ENCODE peak calls at places on chromosomes 5 and 9, in five cellular contexts. P, E, Z, V and M are unnamed samples. For H3K9me3, the result is how much of the 10 kb centered on the place peaks cover.

GRCh38 chr9:133876836-133877235 is 115.3 kb downstream of the VAV2 start:
- DNase-seq in V (no peak), E (no peak), P (no peak), Z (no peak), M (no peak)

GRCh38 chr5:15938961-15939360 is 240.6 kb downstream of the MARCHF11 start:
- DNase-seq in E (no peak), V (no peak), Z (no peak), P (no peak), M (no peak)

GRCh38 chr9:123925161-123925560 is 4.8 kb downstream of the DENND1A start:
- DNase-seq in Z (no peak), V (no peak), P (no peak), E (no peak), M (no peak)

GRCh38 chr9:129587487-129588262 is 33.2 kb downstream of the C9orf50 start:
- DNase-seq in Z (no peak), V (no peak), E (no peak), P (no peak), M (no peak)

GRCh38 chr5:143062379-143062778 is 292.2 kb downstream of the ARHGAP26 start:
- DNase-seq in Z (no peak), E (no peak), V (no peak), P (no peak), M (no peak)

GRCh38 chr5:53256746-53257145 is 147.2 kb upstream of the MOCS2 start:
- DNase-seq in Z (no peak), P (no peak), V (no peak), E (no peak), M (no peak)

GRCh38 chr5:170570492-170570891 is 66.7 kb downstream of the KCNIP1 start:
- DNase-seq in V (no peak), E (no peak), P (no peak), Z (no peak), M (no peak)

GRCh38 chr5:66666778-66667177 is 70.6 kb downstream of the MAST4 start:
- DNase-seq in P (no peak), V (peak), E (no peak), Z (no peak), M (no peak)

GRCh38 chr9:105557804-105558610 is at the start of gene FKTN:
- DNase-seq in E (peak), V (peak), Z (peak), P (peak), M (peak)

GRCh38 chr9:36306481-36307306 is 48.4 kb upstream of the GNE start:
- DNase-seq in P (no peak), V (no peak), E (no peak), Z (no peak), M (no peak)

GRCh38 chr5:32276173-32276853 is 36.4 kb downstream of the MTMR12 start:
- DNase-seq in P (no peak), E (no peak), Z (no peak), V (peak), M (no peak)

GRCh38 chr5:29351170-29351569 is 1842.3 kb upstream of the CDH6 start:
- DNase-seq in Z (no peak), E (no peak), P (no peak), V (no peak), M (no peak)

GRCh38 chr9:974064-974992 is 2.1 kb upstream of the DMRT3 start:
- DNase-seq in P (no peak), Z (no peak), E (no peak), V (no peak), M (no peak)

GRCh38 chr5:180343846-180344327 is 9.2 kb downstream of the GFPT2 start:
- DNase-seq in P (no peak), E (no peak), V (no peak), Z (no peak), M (no peak)

GRCh38 chr9:129105857-129106694 is 4.5 kb downstream of the CRAT start:
- DNase-seq in Z (no peak), P (no peak), V (no peak), E (no peak), M (no peak)

GRCh38 chr9:89674667-89675402 is 70.0 kb downstream of the GADD45G start:
- DNase-seq in Z (no peak), E (no peak), P (no peak), V (no peak), M (no peak)

GRCh38 chr5:132019857-132020555 is 8.5 kb upstream of the ACSL6 start:
- DNase-seq in V (no peak), Z (peak), P (peak), E (no peak), M (peak)

GRCh38 chr5:14767942-14768837 is 103.4 kb downstream of the ANKH start:
- DNase-seq in V (no peak), P (no peak), Z (no peak), E (no peak), M (no peak)

GRCh38 chr5:52010430-52010829 is 627.2 kb downstream of the ISL1 start:
- DNase-seq in V (no peak), Z (no peak), E (no peak), P (no peak), M (no peak)

GRCh38 chr5:156149203-156149602 is 177.8 kb upstream of the SGCD start:
- DNase-seq in Z (no peak), P (no peak), E (no peak), V (no peak), M (no peak)

GRCh38 chr9:120412425-120412951 is 167.5 kb downstream of the CDK5RAP2 start:
- DNase-seq in Z (no peak), V (no peak), E (no peak), P (no peak), M (no peak)

GRCh38 chr5:151770383-151771258 is 1.1 kb upstream of the G3BP1 start:
- DNase-seq in P (peak), V (peak), E (peak), Z (no peak), M (peak)

GRCh38 chr9:3788211-3788610 is 262.4 kb upstream of the RFX3 start:
- DNase-seq in E (no peak), Z (no peak), V (no peak), P (no peak), M (no peak)
- H3K9me3 ChIP-seq in E (under half), Z (under half), V (under half), P (under half), M (under half)

GRCh38 chr5:2381861-2382260 is 369.6 kb downstream of the IRX2 start:
- DNase-seq in E (no peak), V (no peak), P (no peak), Z (no peak), M (no peak)
- H3K9me3 ChIP-seq in E (under half), V (under half), P (under half), Z (under half), M (under half)

GRCh38 chr9:137355445-137356365 is 53.6 kb upstream of the NRARP start:
- DNase-seq in E (no peak), V (no peak), P (no peak), Z (no peak), M (no peak)

GRCh38 chr9:137354845-137355420 is 52.9 kb upstream of the NRARP start:
- DNase-seq in E (no peak), P (no peak), V (no peak), Z (no peak), M (no peak)

GRCh38 chr9:137353223-137354152 is 51.4 kb upstream of the NRARP start:
- DNase-seq in P (no peak), E (no peak), V (no peak), Z (no peak), M (no peak)

GRCh38 chr9:137352511-137353222 is 50.6 kb upstream of the NRARP start:
- DNase-seq in V (no peak), Z (no peak), E (no peak), P (no peak), M (no peak)

GRCh38 chr9:137354153-137354844 is 52.2 kb upstream of the NRARP start:
- DNase-seq in E (no peak), P (no peak), V (no peak), Z (no peak), M (no peak)
- H3K9me3 ChIP-seq in E (under half), P (under half), V (under half), Z (under half), M (under half)

GRCh38 chr5:98436672-98437071 is 336.8 kb upstream of the RGMB start:
- DNase-seq in E (no peak), P (no peak), V (no peak), Z (no peak), M (no peak)
- H3K9me3 ChIP-seq in E (under half), P (under half), V (under half), Z (under half), M (under half)